ENCODE peak calls at places on chromosomes 1 and 21, in six cellular contexts. One of them, this sample, is unnamed.

GRCh38 chr1:41616563-41616962 is 132.1 kb upstream of the EDN2 start:
- DNase-seq in Kasumi-1: no peak
- DNase-seq in T-helper 1 cell: no peak
- DNase-seq in stimulated activated CD8-positive, alpha-beta memory T cell treated with anti-CD3 and anti-CD28 coated beads, Interleukin-15, amount 100 ng/mL, for 24 hours: no peak
- DNase-seq in hypothalamus: no peak
- DNase-seq in NCI-H345: no peak
- DNase-seq in this sample: no peak

GRCh38 chr1:34759472-34760357 is at the start of gene GJB4:
- DNase-seq in NCI-H345: no peak
- DNase-seq in Kasumi-1: no peak
- DNase-seq in hypothalamus: no peak
- DNase-seq in stimulated activated CD8-positive, alpha-beta memory T cell treated with anti-CD3 and anti-CD28 coated beads, Interleukin-15, amount 100 ng/mL, for 24 hours: no peak
- DNase-seq in T-helper 1 cell: no peak
- DNase-seq in this sample: no peak

GRCh38 chr1:180343931-180344406 is 113.9 kb downstream of the LHX4 start:
- DNase-seq in hypothalamus: no peak
- DNase-seq in NCI-H345: peak
- DNase-seq in T-helper 1 cell: no peak
- DNase-seq in stimulated activated CD8-positive, alpha-beta memory T cell treated with anti-CD3 and anti-CD28 coated beads, Interleukin-15, amount 100 ng/mL, for 24 hours: no peak
- DNase-seq in Kasumi-1: peak
- DNase-seq in this sample: no peak

GRCh38 chr1:162230096-162230495 is 146.6 kb downstream of the SPATA46 start:
- DNase-seq in T-helper 1 cell: no peak
- DNase-seq in Kasumi-1: no peak
- DNase-seq in stimulated activated CD8-positive, alpha-beta memory T cell treated with anti-CD3 and anti-CD28 coated beads, Interleukin-15, amount 100 ng/mL, for 24 hours: no peak
- DNase-seq in NCI-H345: peak
- DNase-seq in hypothalamus: no peak
- DNase-seq in this sample: peak

GRCh38 chr1:162094271-162094670 is 24.8 kb downstream of the NOS1AP start:
- DNase-seq in T-helper 1 cell: no peak
- DNase-seq in hypothalamus: no peak
- DNase-seq in Kasumi-1: no peak
- DNase-seq in NCI-H345: no peak
- DNase-seq in stimulated activated CD8-positive, alpha-beta memory T cell treated with anti-CD3 and anti-CD28 coated beads, Interleukin-15, amount 100 ng/mL, for 24 hours: no peak
- DNase-seq in this sample: no peak

GRCh38 chr1:199084293-199084692 is 445.5 kb downstream of the PTPRC start:
- DNase-seq in stimulated activated CD8-positive, alpha-beta memory T cell treated with anti-CD3 and anti-CD28 coated beads, Interleukin-15, amount 100 ng/mL, for 24 hours: no peak
- DNase-seq in NCI-H345: no peak
- DNase-seq in hypothalamus: no peak
- DNase-seq in Kasumi-1: no peak
- DNase-seq in T-helper 1 cell: no peak
- DNase-seq in this sample: no peak

GRCh38 chr1:205783904-205784303 is 8.6 kb upstream of the RAB29 start:
- DNase-seq in hypothalamus: no peak
- DNase-seq in stimulated activated CD8-positive, alpha-beta memory T cell treated with anti-CD3 and anti-CD28 coated beads, Interleukin-15, amount 100 ng/mL, for 24 hours: no peak
- DNase-seq in Kasumi-1: no peak
- DNase-seq in NCI-H345: no peak
- DNase-seq in T-helper 1 cell: no peak
- DNase-seq in this sample: no peak

GRCh38 chr1:19685994-19686393 is 21.3 kb downstream of the HTR6 start:
- DNase-seq in stimulated activated CD8-positive, alpha-beta memory T cell treated with anti-CD3 and anti-CD28 coated beads, Interleukin-15, amount 100 ng/mL, for 24 hours: no peak
- DNase-seq in T-helper 1 cell: no peak
- DNase-seq in Kasumi-1: no peak
- DNase-seq in hypothalamus: no peak
- DNase-seq in NCI-H345: no peak
- DNase-seq in this sample: no peak

GRCh38 chr1:204074274-204075115 is 1.6 kb downstream of the SOX13 start:
- DNase-seq in T-helper 1 cell: no peak
- DNase-seq in hypothalamus: no peak
- DNase-seq in NCI-H345: peak
- DNase-seq in stimulated activated CD8-positive, alpha-beta memory T cell treated with anti-CD3 and anti-CD28 coated beads, Interleukin-15, amount 100 ng/mL, for 24 hours: no peak
- DNase-seq in Kasumi-1: no peak
- DNase-seq in this sample: peak

GRCh38 chr1:100354971-100355394 is 2.7 kb downstream of the CDC14A start:
- DNase-seq in NCI-H345: peak
- DNase-seq in Kasumi-1: peak
- DNase-seq in hypothalamus: no peak
- DNase-seq in T-helper 1 cell: no peak
- DNase-seq in stimulated activated CD8-positive, alpha-beta memory T cell treated with anti-CD3 and anti-CD28 coated beads, Interleukin-15, amount 100 ng/mL, for 24 hours: no peak
- DNase-seq in this sample: no peak

GRCh38 chr1:1777950-1778826 is at the start of gene NADK:
- DNase-seq in NCI-H345: peak
- DNase-seq in hypothalamus: no peak
- DNase-seq in T-helper 1 cell: peak
- DNase-seq in stimulated activated CD8-positive, alpha-beta memory T cell treated with anti-CD3 and anti-CD28 coated beads, Interleukin-15, amount 100 ng/mL, for 24 hours: peak
- DNase-seq in Kasumi-1: no peak
- DNase-seq in this sample: peak

GRCh38 chr1:24635195-24635843 is 7.8 kb upstream of the SRRM1 start:
- DNase-seq in NCI-H345: peak
- DNase-seq in stimulated activated CD8-positive, alpha-beta memory T cell treated with anti-CD3 and anti-CD28 coated beads, Interleukin-15, amount 100 ng/mL, for 24 hours: no peak
- DNase-seq in T-helper 1 cell: no peak
- DNase-seq in hypothalamus: no peak
- DNase-seq in Kasumi-1: peak
- DNase-seq in this sample: no peak

GRCh38 chr1:247332215-247332900 is 691 bp upstream of the ZNF496 start:
- DNase-seq in T-helper 1 cell: peak
- DNase-seq in NCI-H345: peak
- DNase-seq in Kasumi-1: no peak
- DNase-seq in hypothalamus: no peak
- DNase-seq in stimulated activated CD8-positive, alpha-beta memory T cell treated with anti-CD3 and anti-CD28 coated beads, Interleukin-15, amount 100 ng/mL, for 24 hours: peak
- DNase-seq in this sample: peak

GRCh38 chr1:15950763-15951295 is 25.1 kb downstream of the ZBTB17 start:
- DNase-seq in stimulated activated CD8-positive, alpha-beta memory T cell treated with anti-CD3 and anti-CD28 coated beads, Interleukin-15, amount 100 ng/mL, for 24 hours: peak
- DNase-seq in hypothalamus: no peak
- DNase-seq in NCI-H345: no peak
- DNase-seq in T-helper 1 cell: no peak
- DNase-seq in Kasumi-1: no peak
- DNase-seq in this sample: no peak

GRCh38 chr1:72830606-72831390 is 548.5 kb upstream of the NEGR1 start:
- DNase-seq in Kasumi-1: no peak
- DNase-seq in hypothalamus: no peak
- DNase-seq in NCI-H345: no peak
- DNase-seq in stimulated activated CD8-positive, alpha-beta memory T cell treated with anti-CD3 and anti-CD28 coated beads, Interleukin-15, amount 100 ng/mL, for 24 hours: no peak
- DNase-seq in T-helper 1 cell: no peak
- DNase-seq in this sample: no peak

GRCh38 chr1:239547987-239548386 is 161.6 kb downstream of the CHRM3 start:
- DNase-seq in Kasumi-1: no peak
- DNase-seq in stimulated activated CD8-positive, alpha-beta memory T cell treated with anti-CD3 and anti-CD28 coated beads, Interleukin-15, amount 100 ng/mL, for 24 hours: no peak
- DNase-seq in hypothalamus: no peak
- DNase-seq in NCI-H345: no peak
- DNase-seq in T-helper 1 cell: no peak
- DNase-seq in this sample: no peak

GRCh38 chr1:156419863-156420208 is 50.8 kb downstream of the RHBG start:
- DNase-seq in T-helper 1 cell: no peak
- DNase-seq in NCI-H345: no peak
- DNase-seq in stimulated activated CD8-positive, alpha-beta memory T cell treated with anti-CD3 and anti-CD28 coated beads, Interleukin-15, amount 100 ng/mL, for 24 hours: no peak
- DNase-seq in Kasumi-1: no peak
- DNase-seq in hypothalamus: no peak
- DNase-seq in this sample: no peak

GRCh38 chr1:7940745-7941436 is at the start of gene TNFRSF9:
- DNase-seq in NCI-H345: no peak
- DNase-seq in hypothalamus: no peak
- DNase-seq in Kasumi-1: no peak
- DNase-seq in stimulated activated CD8-positive, alpha-beta memory T cell treated with anti-CD3 and anti-CD28 coated beads, Interleukin-15, amount 100 ng/mL, for 24 hours: peak
- DNase-seq in T-helper 1 cell: peak
- DNase-seq in this sample: no peak

GRCh38 chr1:46798820-46799219 is at the start of gene CYP4B1:
- DNase-seq in NCI-H345: no peak
- DNase-seq in Kasumi-1: no peak
- DNase-seq in T-helper 1 cell: no peak
- DNase-seq in stimulated activated CD8-positive, alpha-beta memory T cell treated with anti-CD3 and anti-CD28 coated beads, Interleukin-15, amount 100 ng/mL, for 24 hours: no peak
- DNase-seq in hypothalamus: no peak
- DNase-seq in this sample: no peak

GRCh38 chr1:160522622-160523345 is at the start of gene SLAMF6:
- DNase-seq in NCI-H345: peak
- DNase-seq in stimulated activated CD8-positive, alpha-beta memory T cell treated with anti-CD3 and anti-CD28 coated beads, Interleukin-15, amount 100 ng/mL, for 24 hours: no peak
- DNase-seq in T-helper 1 cell: no peak
- DNase-seq in hypothalamus: no peak
- DNase-seq in Kasumi-1: no peak
- DNase-seq in this sample: no peak

GRCh38 chr1:19033516-19033840 is 77.0 kb upstream of the IFFO2 start:
- DNase-seq in stimulated activated CD8-positive, alpha-beta memory T cell treated with anti-CD3 and anti-CD28 coated beads, Interleukin-15, amount 100 ng/mL, for 24 hours: no peak
- DNase-seq in Kasumi-1: no peak
- DNase-seq in T-helper 1 cell: no peak
- DNase-seq in hypothalamus: no peak
- DNase-seq in NCI-H345: no peak
- DNase-seq in this sample: no peak

GRCh38 chr1:20110679-20111078 is 8.7 kb downstream of the PLA2G2D start:
- DNase-seq in T-helper 1 cell: no peak
- DNase-seq in stimulated activated CD8-positive, alpha-beta memory T cell treated with anti-CD3 and anti-CD28 coated beads, Interleukin-15, amount 100 ng/mL, for 24 hours: no peak
- DNase-seq in hypothalamus: no peak
- DNase-seq in NCI-H345: no peak
- DNase-seq in Kasumi-1: no peak
- DNase-seq in this sample: no peak

GRCh38 chr1:151311589-151312331 is 15.5 kb downstream of the PI4KB start:
- DNase-seq in T-helper 1 cell: no peak
- DNase-seq in stimulated activated CD8-positive, alpha-beta memory T cell treated with anti-CD3 and anti-CD28 coated beads, Interleukin-15, amount 100 ng/mL, for 24 hours: no peak
- DNase-seq in NCI-H345: no peak
- DNase-seq in Kasumi-1: peak
- DNase-seq in hypothalamus: no peak
- DNase-seq in this sample: no peak

GRCh38 chr21:39137248-39138186 is 45.7 kb downstream of the PSMG1 start:
- DNase-seq in NCI-H345: no peak
- DNase-seq in Kasumi-1: no peak
- DNase-seq in T-helper 1 cell: no peak
- DNase-seq in hypothalamus: no peak
- DNase-seq in stimulated activated CD8-positive, alpha-beta memory T cell treated with anti-CD3 and anti-CD28 coated beads, Interleukin-15, amount 100 ng/mL, for 24 hours: no peak
- DNase-seq in this sample: no peak